ENCODE peak calls at places on chromosome 6, in four cellular contexts. D is WTC11, X is K562, Y is HepG2. V is an unnamed sample.

GRCh38 chr6:16769986-16770376 is 8.7 kb upstream of the ATXN1 start:
- DNase-seq in D (no peak), X (no peak), Y (no peak), V (peak; percentile 28)

GRCh38 chr6:98787401-98787800 is 47.0 kb upstream of the POU3F2 start:
- DNase-seq in D (no peak), X (no peak), Y (no peak), V (no peak)

GRCh38 chr6:39543117-39543516 is 182.1 kb downstream of the KIF6 start:
- DNase-seq in D (no peak), X (no peak), Y (no peak), V (no peak)

GRCh38 chr6:43788305-43788704 is 18.3 kb downstream of the VEGFA start:
- DNase-seq in D (no peak), X (no peak), Y (no peak), V (no peak)

GRCh38 chr6:5466459-5466858 is 205.1 kb downstream of the FARS2 start:
- DNase-seq in D (no peak), X (peak; percentile 33), Y (no peak), V (no peak)

GRCh38 chr6:107657755-107658461 is 166.2 kb downstream of the SCML4 start:
- DNase-seq in D (no peak), X (no peak), Y (no peak), V (no peak)

GRCh38 chr6:7730411-7730810 is 4.5 kb downstream of the BMP6 start:
- DNase-seq in D (no peak), X (no peak), Y (no peak), V (no peak)

GRCh38 chr6:1390805-1391511 is 1.6 kb downstream of the FOXF2 start:
- DNase-seq in D (peak; percentile 54), X (no peak), Y (no peak), V (no peak)

GRCh38 chr6:14747881-14748520 is 497.9 kb upstream of the JARID2 start:
- DNase-seq in D (no peak), X (no peak), Y (no peak), V (no peak)

GRCh38 chr6:158358450-158359077 is 46.3 kb downstream of the TULP4 start:
- DNase-seq in D (no peak), X (no peak), Y (no peak), V (no peak)

GRCh38 chr6:56019973-56020372 is 144.6 kb upstream of the BMP5 start:
- DNase-seq in D (no peak), X (no peak), Y (no peak), V (no peak)

GRCh38 chr6:80425089-80425823 is 318.8 kb downstream of the BCKDHB start:
- DNase-seq in D (no peak), X (no peak), Y (no peak), V (no peak)

GRCh38 chr6:49937811-49938210 is 26.2 kb downstream of the DEFB114 start:
- DNase-seq in D (no peak), X (no peak), Y (no peak), V (no peak)

GRCh38 chr6:44100088-44100550 is 27.1 kb downstream of the MRPL14 start:
- DNase-seq in D (peak; percentile 37), X (peak; percentile 53), Y (peak; percentile 69), V (peak; percentile 39)

GRCh38 chr6:44486002-44486421 is 98.5 kb downstream of the CDC5L start:
- DNase-seq in D (no peak), X (no peak), Y (no peak), V (no peak)

GRCh38 chr6:166008441-166009369 is 158.9 kb downstream of the TBXT start:
- DNase-seq in D (peak; percentile 50), X (no peak), Y (no peak), V (peak; percentile 57)

GRCh38 chr6:7445076-7445475 is 55.5 kb downstream of the RIOK1 start:
- DNase-seq in D (no peak), X (no peak), Y (no peak), V (no peak)

GRCh38 chr6:86192123-86192522 is 549.4 kb upstream of the SYNCRIP start:
- DNase-seq in D (no peak), X (peak; percentile 3), Y (peak; percentile 11), V (peak; percentile 37)

GRCh38 chr6:13708679-13709261 is 2.9 kb downstream of the RANBP9 start:
- DNase-seq in D (no peak), X (peak; percentile 23), Y (no peak), V (no peak)

GRCh38 chr6:108619431-108620197 is 58.9 kb downstream of the FOXO3 start:
- DNase-seq in D (no peak), X (no peak), Y (no peak), V (no peak)

GRCh38 chr6:28725890-28726348 is 197.9 kb downstream of the TRIM27 start:
- DNase-seq in D (peak; percentile 77), X (peak; percentile 93), Y (peak; percentile 25), V (no peak)

GRCh38 chr6:53306819-53307347 is 41.9 kb downstream of the ELOVL5 start:
- DNase-seq in D (no peak), X (no peak), Y (peak; percentile 89), V (no peak)

GRCh38 chr6:43221046-43221773 is 8.1 kb downstream of the DNPH1 start:
- DNase-seq in D (no peak), X (no peak), Y (no peak), V (no peak)

GRCh38 chr6:116663308-116663707 is 5.3 kb downstream of the ZUP1 start:
- DNase-seq in D (no peak), X (no peak), Y (no peak), V (no peak)

GRCh38 chr6:113015249-113015648 is 668.1 kb downstream of the RFPL4B start:
- DNase-seq in D (no peak), X (no peak), Y (no peak), V (no peak)
- TF ChIP-seq NR3C1 in D (no peak), X (no peak), Y (no peak), V (no peak)

DNA sequence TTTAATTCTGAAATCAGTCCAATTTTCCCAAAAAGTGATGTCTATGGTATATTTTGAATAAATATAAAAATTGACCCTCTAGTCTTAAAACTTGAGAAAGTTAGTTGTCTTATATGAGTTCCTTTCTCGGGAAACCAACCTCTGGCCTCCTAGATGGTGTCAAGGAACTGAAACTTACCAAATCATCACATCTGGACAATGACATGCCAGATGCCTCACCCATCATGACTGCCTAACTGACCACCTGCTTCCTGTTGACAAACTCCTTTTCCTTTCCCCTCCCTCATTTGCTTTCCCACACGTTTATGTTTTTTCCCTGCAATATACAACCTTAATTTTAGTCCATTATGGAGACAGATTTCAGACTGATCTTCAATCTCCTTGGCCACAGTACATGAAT is 731.0 kb downstream of the EPHA7 start:
- DNase-seq in D (no peak), X (no peak), Y (no peak), V (no peak)
- TF ChIP-seq NR3C1 in D (no peak), X (no peak), Y (no peak), V (no peak)

GRCh38 chr6:167404385-167405049 is 79.6 kb downstream of the TTLL2 start:
- DNase-seq in D (no peak), X (no peak), Y (no peak), V (no peak)
- TF ChIP-seq NR3C1 in D (no peak), X (no peak), Y (no peak), V (no peak)

GRCh38 chr6:169542491-169542890 is 159.3 kb downstream of the WDR27 start:
- DNase-seq in D (no peak), X (no peak), Y (no peak), V (no peak)

GRCh38 chr6:169543704-169544103 is 158.1 kb downstream of the WDR27 start:
- DNase-seq in D (no peak), X (no peak), Y (no peak), V (no peak)

GRCh38 chr6:169545956-169546355 is 155.9 kb downstream of the WDR27 start:
- DNase-seq in D (no peak), X (no peak), Y (no peak), V (no peak)
- TF ChIP-seq NR3C1 in D (no peak), X (no peak), Y (no peak), V (no peak)

DNA sequence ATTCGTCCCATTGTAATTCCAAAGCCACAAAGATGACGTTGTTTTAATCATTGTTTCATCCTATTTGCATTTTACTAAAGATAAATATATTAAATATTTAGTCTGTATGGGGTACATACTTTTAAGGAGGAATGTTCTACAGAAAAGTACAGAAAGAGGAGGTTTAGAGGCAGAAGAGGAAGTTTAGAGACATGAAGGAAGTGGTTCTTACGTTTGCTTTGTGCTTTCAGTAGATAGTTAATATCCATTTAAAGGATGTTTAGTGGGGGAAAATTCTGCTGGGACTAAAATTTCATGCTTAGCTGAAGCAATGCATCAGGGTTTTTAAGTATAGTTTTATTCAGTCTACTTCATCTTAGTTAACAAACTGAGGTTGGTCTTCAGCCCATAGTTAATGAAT is 116.6 kb downstream of the CRYBG1 start:
- DNase-seq in D (no peak), X (no peak), Y (no peak), V (no peak)
- TF ChIP-seq NR3C1 in D (no peak), X (no peak), Y (no peak), V (no peak)

GRCh38 chr6:20707870-20708269 is 173.6 kb downstream of the CDKAL1 start:
- DNase-seq in D (no peak), X (no peak), Y (no peak), V (no peak)
- TF ChIP-seq NR3C1 in D (no peak), X (no peak), Y (no peak), V (no peak)

GRCh38 chr6:148179786-148180185 is 162.9 kb upstream of the SASH1 start:
- DNase-seq in D (peak; percentile 21), X (peak; percentile 44), Y (no peak), V (peak; percentile 18)
- TF ChIP-seq NR3C1 in D (no peak), X (no peak), Y (no peak), V (no peak)

GRCh38 chr6:113939825-113940224 is 31.1 kb downstream of the HDAC2 start:
- DNase-seq in D (no peak), X (no peak), Y (no peak), V (no peak)

GRCh38 chr6:113934101-113934500 is 36.8 kb downstream of the HDAC2 start:
- DNase-seq in D (no peak), X (no peak), Y (no peak), V (no peak)

DNA sequence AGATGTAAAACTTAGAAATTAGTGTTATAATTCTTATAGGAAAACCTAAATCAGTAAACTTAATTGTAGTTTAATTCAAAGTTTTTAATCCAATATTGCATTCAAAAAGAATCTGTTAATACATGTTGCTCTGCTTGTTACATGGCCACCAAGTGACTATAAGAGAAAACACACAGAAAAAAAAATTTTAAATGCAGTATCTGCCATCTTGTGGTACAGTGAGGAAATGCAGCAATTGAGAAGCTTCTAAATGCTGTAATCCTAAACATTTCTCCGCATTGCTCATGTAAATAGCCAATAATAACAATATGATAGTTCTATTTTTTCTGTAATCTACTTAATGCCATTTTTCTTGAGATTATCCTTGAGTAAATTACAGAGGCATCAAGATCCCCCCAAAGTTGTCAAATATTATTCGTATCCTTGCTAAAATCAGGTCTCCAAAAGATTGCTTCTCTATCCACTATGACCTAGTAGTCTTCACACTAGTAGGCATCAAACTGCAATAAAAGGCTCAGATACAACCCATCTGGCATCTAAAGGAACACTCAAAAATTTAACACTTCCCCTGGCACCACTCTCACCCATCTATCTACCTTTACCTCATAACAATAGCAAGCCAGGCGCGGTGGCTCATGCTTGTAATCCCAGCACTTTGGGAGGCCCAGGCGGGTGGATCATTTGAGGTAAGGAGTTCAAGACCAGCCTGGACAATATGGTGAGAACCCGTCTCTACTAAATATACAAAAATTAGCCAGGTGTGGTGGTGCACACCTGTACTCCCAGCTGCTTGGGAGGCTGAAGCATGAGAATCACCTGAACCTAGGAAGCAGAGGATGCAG is 34.6 kb downstream of the HDAC2 start:
- DNase-seq in D (no peak), X (peak; percentile 69), Y (peak; percentile 50), V (peak; percentile 15)
- TF ChIP-seq NR3C1 in D (no peak), X (no peak), Y (no peak), V (no peak)

V was measured in A549.